ENCODE peak calls at places on chromosomes 2 and 18, in six cellular contexts. One of them, this sample, is unnamed.

GRCh38 chr18:6542296-6542695 is 127.6 kb upstream of the L3MBTL4 start:
- DNase-seq in posterior cingulate gyrus: no peak
- DNase-seq in pancreas: no peak
- DNase-seq in transverse colon: no peak
- DNase-seq in Daoy: no peak
- DNase-seq in CD4-positive, alpha-beta memory T cell: no peak
- DNase-seq in this sample: no peak

GRCh38 chr2:25286025-25286400 is 55.7 kb downstream of the DNMT3A start:
- DNase-seq in posterior cingulate gyrus: no peak
- DNase-seq in Daoy: peak; percentile 39
- DNase-seq in transverse colon: peak; percentile 44
- DNase-seq in CD4-positive, alpha-beta memory T cell: peak; percentile 77
- DNase-seq in pancreas: no peak
- DNase-seq in this sample: no peak

GRCh38 chr2:188931361-188931760 is 42.8 kb upstream of the COL3A1 start:
- DNase-seq in CD4-positive, alpha-beta memory T cell: no peak
- DNase-seq in posterior cingulate gyrus: no peak
- DNase-seq in transverse colon: no peak
- DNase-seq in pancreas: no peak
- DNase-seq in Daoy: no peak
- DNase-seq in this sample: no peak

GRCh38 chr2:226727251-226727650 is 72.4 kb downstream of the IRS1 start:
- DNase-seq in Daoy: no peak
- DNase-seq in pancreas: no peak
- DNase-seq in transverse colon: no peak
- DNase-seq in posterior cingulate gyrus: no peak
- DNase-seq in CD4-positive, alpha-beta memory T cell: no peak
- DNase-seq in this sample: no peak

GRCh38 chr18:9708057-9708881 is at the start of gene RAB31:
- DNase-seq in pancreas: peak; percentile 60
- DNase-seq in CD4-positive, alpha-beta memory T cell: no peak
- DNase-seq in transverse colon: peak; percentile 74
- DNase-seq in posterior cingulate gyrus: peak; percentile 81
- DNase-seq in Daoy: peak; percentile 69
- DNase-seq in this sample: peak; percentile 22

GRCh38 chr2:128746356-128746755 is 427.7 kb upstream of the HS6ST1 start:
- DNase-seq in posterior cingulate gyrus: no peak
- DNase-seq in transverse colon: no peak
- DNase-seq in Daoy: peak; percentile 74
- DNase-seq in pancreas: peak; percentile 52
- DNase-seq in CD4-positive, alpha-beta memory T cell: no peak
- DNase-seq in this sample: peak; percentile 79

GRCh38 chr2:99811544-99811943 is 321.7 kb upstream of the REV1 start:
- DNase-seq in posterior cingulate gyrus: no peak
- DNase-seq in transverse colon: no peak
- DNase-seq in CD4-positive, alpha-beta memory T cell: no peak
- DNase-seq in pancreas: no peak
- DNase-seq in Daoy: peak; percentile 62
- DNase-seq in this sample: peak; percentile 57

GRCh38 chr18:48265328-48265727 is 143.9 kb downstream of the ZBTB7C start:
- DNase-seq in CD4-positive, alpha-beta memory T cell: no peak
- DNase-seq in transverse colon: no peak
- DNase-seq in pancreas: no peak
- DNase-seq in posterior cingulate gyrus: no peak
- DNase-seq in Daoy: no peak
- DNase-seq in this sample: no peak

GRCh38 chr2:105380432-105381118 is 18.3 kb downstream of the FHL2 start:
- DNase-seq in CD4-positive, alpha-beta memory T cell: no peak
- DNase-seq in transverse colon: no peak
- DNase-seq in Daoy: no peak
- DNase-seq in pancreas: no peak
- DNase-seq in posterior cingulate gyrus: no peak
- DNase-seq in this sample: no peak

GRCh38 chr18:54162431-54162830 is 62.0 kb downstream of the MBD2 start:
- DNase-seq in CD4-positive, alpha-beta memory T cell: no peak
- DNase-seq in transverse colon: no peak
- DNase-seq in Daoy: peak; percentile 4
- DNase-seq in posterior cingulate gyrus: no peak
- DNase-seq in pancreas: no peak
- DNase-seq in this sample: peak; percentile 37

GRCh38 chr2:39228413-39229209 is 15.2 kb downstream of the CDKL4 start:
- DNase-seq in posterior cingulate gyrus: no peak
- DNase-seq in CD4-positive, alpha-beta memory T cell: no peak
- DNase-seq in transverse colon: no peak
- DNase-seq in pancreas: no peak
- DNase-seq in Daoy: no peak
- DNase-seq in this sample: no peak

GRCh38 chr2:152602750-152603149 is 114.5 kb downstream of the PRPF40A start:
- DNase-seq in posterior cingulate gyrus: no peak
- DNase-seq in CD4-positive, alpha-beta memory T cell: no peak
- DNase-seq in Daoy: no peak
- DNase-seq in transverse colon: no peak
- DNase-seq in pancreas: no peak
- DNase-seq in this sample: no peak

GRCh38 chr2:67645280-67646255 is 248.4 kb downstream of the ETAA1 start:
- DNase-seq in transverse colon: no peak
- DNase-seq in CD4-positive, alpha-beta memory T cell: no peak
- DNase-seq in pancreas: no peak
- DNase-seq in Daoy: no peak
- DNase-seq in posterior cingulate gyrus: no peak
- DNase-seq in this sample: no peak

GRCh38 chr2:190069936-190070696 is 7.6 kb upstream of the MSTN start:
- DNase-seq in transverse colon: no peak
- DNase-seq in posterior cingulate gyrus: no peak
- DNase-seq in pancreas: peak; percentile 61
- DNase-seq in Daoy: peak; percentile 41
- DNase-seq in CD4-positive, alpha-beta memory T cell: peak; percentile 35
- DNase-seq in this sample: peak; percentile 66

GRCh38 chr2:186992597-186992996 is 143.6 kb upstream of the ZSWIM2 start:
- DNase-seq in pancreas: no peak
- DNase-seq in Daoy: no peak
- DNase-seq in transverse colon: no peak
- DNase-seq in CD4-positive, alpha-beta memory T cell: no peak
- DNase-seq in posterior cingulate gyrus: no peak
- DNase-seq in this sample: no peak

GRCh38 chr2:191108331-191108730 is 42.5 kb downstream of the STAT4 start:
- DNase-seq in Daoy: no peak
- DNase-seq in CD4-positive, alpha-beta memory T cell: no peak
- DNase-seq in posterior cingulate gyrus: no peak
- DNase-seq in transverse colon: no peak
- DNase-seq in pancreas: no peak
- DNase-seq in this sample: no peak

GRCh38 chr18:48454146-48454796 is 45.1 kb upstream of the ZBTB7C start:
- DNase-seq in pancreas: peak; percentile 39
- DNase-seq in CD4-positive, alpha-beta memory T cell: no peak
- DNase-seq in transverse colon: no peak
- DNase-seq in Daoy: no peak
- DNase-seq in posterior cingulate gyrus: no peak
- DNase-seq in this sample: no peak

GRCh38 chr2:217231212-217231611 is 371.3 kb upstream of the TNP1 start:
- DNase-seq in pancreas: no peak
- DNase-seq in posterior cingulate gyrus: no peak
- DNase-seq in CD4-positive, alpha-beta memory T cell: no peak
- DNase-seq in Daoy: no peak
- DNase-seq in transverse colon: no peak
- DNase-seq in this sample: no peak

GRCh38 chr2:46325178-46325928 is 28.1 kb downstream of the EPAS1 start:
- DNase-seq in pancreas: no peak
- DNase-seq in CD4-positive, alpha-beta memory T cell: no peak
- DNase-seq in Daoy: peak; percentile 56
- DNase-seq in posterior cingulate gyrus: no peak
- DNase-seq in transverse colon: no peak
- DNase-seq in this sample: peak; percentile 81

GRCh38 chr2:16008331-16008850 is 68.0 kb downstream of the MYCN start:
- DNase-seq in Daoy: no peak
- DNase-seq in pancreas: no peak
- DNase-seq in CD4-positive, alpha-beta memory T cell: no peak
- DNase-seq in transverse colon: no peak
- DNase-seq in posterior cingulate gyrus: no peak
- DNase-seq in this sample: no peak

GRCh38 chr18:48949051-48949605 is 1.6 kb downstream of the SMAD7 start:
- DNase-seq in Daoy: peak; percentile 48
- DNase-seq in CD4-positive, alpha-beta memory T cell: peak; percentile 53
- DNase-seq in transverse colon: peak; percentile 82
- DNase-seq in pancreas: no peak
- DNase-seq in posterior cingulate gyrus: no peak
- DNase-seq in this sample: peak; percentile 57

GRCh38 chr2:8659735-8660492 is 21.9 kb upstream of the ID2 start:
- DNase-seq in pancreas: no peak
- DNase-seq in Daoy: no peak
- DNase-seq in posterior cingulate gyrus: no peak
- DNase-seq in CD4-positive, alpha-beta memory T cell: no peak
- DNase-seq in transverse colon: no peak
- DNase-seq in this sample: no peak